ENCODE peak calls at places on chromosomes 11 and 22, in four cellular contexts. B is MV-4-11, W is EL, C is posterior cingulate gyrus. R is an unnamed sample.

GRCh38 chr11:128520886-128521696 is 66.3 kb downstream of the ETS1 start:
- DNase-seq in B (no peak), W (no peak), C (no peak), R (no peak)

GRCh38 chr11:12237381-12237784 is 127.0 kb downstream of the MICAL2 start:
- DNase-seq in B (no peak), W (no peak), C (no peak), R (no peak)

GRCh38 chr11:87463486-87464102 is 425.9 kb downstream of the TMEM135 start:
- DNase-seq in B (peak; percentile 2), W (peak; percentile 50), C (no peak), R (no peak)

GRCh38 chr11:19985106-19985505 is 175.2 kb downstream of the DBX1 start:
- DNase-seq in B (no peak), W (no peak), C (no peak), R (no peak)

GRCh38 chr11:115920087-115920461 is 415.9 kb upstream of the CADM1 start:
- DNase-seq in B (no peak), W (no peak), C (no peak), R (peak; percentile 88)

GRCh38 chr11:8290122-8290810 is 26.6 kb upstream of the LMO1 start:
- DNase-seq in B (no peak), W (no peak), C (no peak), R (no peak)

GRCh38 chr11:35352107-35352888 is 67.1 kb downstream of the SLC1A2 start:
- DNase-seq in B (peak; percentile 51), W (peak; percentile 48), C (no peak), R (no peak)

GRCh38 chr11:30016588-30017363 is at the start of gene KCNA4:
- DNase-seq in B (no peak), W (no peak), C (peak; percentile 82), R (no peak)

GRCh38 chr11:17541330-17541885 is 2.8 kb downstream of the USH1C start:
- DNase-seq in B (no peak), W (peak; percentile 33), C (no peak), R (no peak)

GRCh38 chr11:12707500-12707880 is 33.3 kb downstream of the TEAD1 start:
- DNase-seq in B (no peak), W (no peak), C (no peak), R (no peak)

GRCh38 chr11:16448123-16448717 is 91.9 kb upstream of the SOX6 start:
- DNase-seq in B (no peak), W (peak; percentile 7), C (no peak), R (no peak)

GRCh38 chr11:93537022-93537421 is 6.2 kb downstream of the SMCO4 start:
- DNase-seq in B (no peak), W (no peak), C (peak; percentile 95), R (no peak)

GRCh38 chr22:20980523-20980922 is 1.6 kb upstream of the LZTR1 start:
- DNase-seq in B (no peak), W (no peak), C (no peak), R (no peak)

GRCh38 chr22:20783844-20784723 is 10.2 kb downstream of the SERPIND1 start:
- DNase-seq in B (peak; percentile 58), W (peak; percentile 70), C (no peak), R (peak; percentile 19)

GRCh38 chr22:19129871-19130270 is 1.2 kb upstream of the TSSK2 start:
- DNase-seq in B (no peak), W (no peak), C (no peak), R (no peak)

GRCh38 chr11:123653997-123654565 is 343 bp downstream of the SCN3B start:
- DNase-seq in B (no peak), W (peak; percentile 49), C (peak; percentile 78), R (no peak)

GRCh38 chr22:46471901-46472721 is 65.3 kb downstream of the CELSR1 start:
- DNase-seq in B (no peak), W (no peak), C (peak; percentile 67), R (peak; percentile 50)

GRCh38 chr22:50542416-50542927 is 3.2 kb upstream of the KLHDC7B start:
- DNase-seq in B (peak; percentile 84), W (no peak), C (peak; percentile 51), R (no peak)

R was measured in RCC 7860.